ENCODE peak calls at places on chromosomes 13 and 19, in ten cellular contexts. X is head of caudate nucleus; L is heart left ventricle; E is AG10803; A is T-helper 17 cell; Y is iPS-NIHi11; G is neural progenitor cell; W is stimulated activated naive CD8-positive, alpha-beta T cell treated with anti-CD3 and anti-CD28 coated beads, Interleukin-15, Interleukin-2, amounts not matched to agents 100 U/mL and 50 U/mL, for 24 hours; S is K562; K is HuH-7. H is an unnamed sample.

GRCh38 chr19:54096642-54097106 is 3.9 kb downstream of the OSCAR start:
- DNase-seq in W (no peak), G (peak), K (peak), X (no peak), S (peak), L (no peak), A (no peak), E (peak), Y (peak), H (peak)

GRCh38 chr19:42472402-42473147 is 29.8 kb upstream of the CXCL17 start:
- DNase-seq in L (no peak), K (no peak), A (no peak), G (no peak), Y (no peak), S (no peak), X (no peak), E (no peak), W (no peak), H (no peak)

GRCh38 chr19:35403116-35403760 is 32.4 kb downstream of the GPR42 start:
- DNase-seq in S (no peak), G (no peak), X (no peak), W (peak), A (no peak), E (no peak), K (no peak), Y (no peak), L (no peak), H (peak)

GRCh38 chr19:46984077-46985010 is 35.3 kb upstream of the NPAS1 start:
- DNase-seq in W (no peak), S (no peak), E (peak), L (no peak), K (peak), A (no peak), X (no peak), Y (no peak), G (no peak), H (no peak)

GRCh38 chr13:112486386-112487126 is 101.4 kb downstream of the TUBGCP3 start:
- DNase-seq in Y (no peak), G (peak), W (no peak), X (no peak), K (no peak), S (no peak), E (peak), A (no peak), L (no peak), H (no peak)

GRCh38 chr19:53867225-53868090 is at the start of gene MYADM:
- DNase-seq in E (peak), K (peak), L (peak), S (peak), G (peak), X (peak), Y (peak), W (peak), A (peak), H (peak)

GRCh38 chr13:69108486-69108885 is 999.1 kb upstream of the ATXN8OS start:
- DNase-seq in S (no peak), W (no peak), X (no peak), E (no peak), Y (no peak), L (no peak), A (no peak), G (no peak), K (no peak), H (peak)

GRCh38 chr13:32150794-32151193 is 119.2 kb downstream of the FRY start:
- DNase-seq in A (no peak), G (no peak), X (peak), S (no peak), L (peak), Y (no peak), W (no peak), K (no peak), E (peak), H (no peak)

GRCh38 chr13:30905932-30906383 is at the start of gene MEDAG:
- DNase-seq in Y (no peak), L (peak), E (peak), G (no peak), W (no peak), K (no peak), A (no peak), X (no peak), S (no peak), H (no peak)

GRCh38 chr13:83190020-83190419 is 692.3 kb downstream of the SLITRK1 start:
- DNase-seq in E (no peak), L (no peak), K (no peak), S (no peak), W (no peak), X (no peak), A (no peak), Y (no peak), G (no peak), H (peak)

GRCh38 chr13:113922412-113923118 is 51.3 kb downstream of the C13orf46 start:
- DNase-seq in E (peak), K (no peak), S (no peak), A (no peak), L (peak), X (no peak), Y (no peak), W (no peak), G (no peak), H (no peak)

GRCh38 chr13:76764429-76764828 is 121.8 kb downstream of the KCTD12 start:
- DNase-seq in A (no peak), W (no peak), G (no peak), Y (peak), X (no peak), K (no peak), S (no peak), E (no peak), L (peak), H (peak)

GRCh38 chr19:19185853-19186728 is 5.9 kb downstream of the BORCS8 start:
- DNase-seq in A (peak), E (peak), L (no peak), W (peak), X (peak), S (peak), G (peak), K (peak), Y (peak), H (peak)

GRCh38 chr19:2476451-2477140 is 669 bp downstream of the GADD45B start:
- DNase-seq in K (no peak), L (peak), Y (no peak), G (peak), W (peak), A (peak), X (peak), S (peak), E (peak), H (peak)

GRCh38 chr13:106446011-106446410 is 89.5 kb downstream of the EFNB2 start:
- DNase-seq in L (no peak), A (no peak), S (no peak), G (peak), E (peak), X (no peak), K (no peak), Y (no peak), W (no peak), H (no peak)

GRCh38 chr13:44768775-44769578 is 192.8 kb upstream of the TSC22D1 start:
- DNase-seq in W (peak), X (no peak), L (no peak), S (no peak), Y (no peak), E (peak), G (no peak), A (no peak), K (no peak), H (no peak)

GRCh38 chr13:98653471-98653985 is 76.6 kb upstream of the STK24 start:
- DNase-seq in G (peak), Y (peak), A (peak), K (peak), L (peak), X (peak), S (peak), E (peak), W (peak), H (peak)

GRCh38 chr13:68046900-68047299 is 816.8 kb upstream of the PCDH9 start:
- DNase-seq in X (no peak), W (no peak), A (no peak), K (no peak), L (no peak), G (no peak), S (no peak), E (no peak), Y (no peak), H (peak)

GRCh38 chr13:21759503-21759902 is 88.6 kb downstream of the FGF9 start:
- DNase-seq in X (no peak), E (no peak), S (no peak), Y (no peak), W (no peak), G (no peak), A (no peak), K (no peak), L (no peak), H (no peak)

GRCh38 chr19:35561436-35561835 is 2.0 kb downstream of the ATP4A start:
- DNase-seq in L (no peak), K (no peak), X (no peak), E (no peak), S (no peak), G (no peak), A (no peak), W (no peak), Y (no peak), H (no peak)

GRCh38 chr13:28100149-28101121 is at the start of gene FLT3:
- DNase-seq in E (peak), L (peak), K (no peak), G (peak), X (no peak), S (no peak), W (peak), Y (peak), A (no peak), H (no peak)

GRCh38 chr13:27273658-27274425 is 3.2 kb downstream of the RASL11A start:
- DNase-seq in L (peak), S (no peak), G (no peak), W (no peak), K (no peak), Y (peak), X (no peak), E (no peak), A (no peak), H (no peak)

GRCh38 chr19:19554074-19555023 is 16.3 kb downstream of the CILP2 start:
- DNase-seq in E (peak), S (peak), A (no peak), X (peak), K (peak), L (no peak), G (peak), W (peak), Y (peak), H (peak)

GRCh38 chr13:111657013-111657412 is 336.6 kb downstream of the TEX29 start:
- DNase-seq in S (no peak), X (no peak), G (no peak), A (no peak), L (no peak), W (no peak), Y (no peak), K (no peak), E (no peak), H (no peak)

H was measured in OCI-M1.